ENCODE peak calls at places on chromosomes 11 and 22, in six cellular contexts. One of them, this sample, is unnamed.

GRCh38 chr11:119795231-119795630 is 66.2 kb upstream of the NECTIN1 start:
- DNase-seq in activated CD8-positive, alpha-beta T cell treated with anti-CD3 and anti-CD28 coated beads for 36 hours: no peak
- DNase-seq in fibroblast of pulmonary artery: peak; percentile 29
- DNase-seq in A673: peak; percentile 43
- DNase-seq in NCI-H345: no peak
- DNase-seq in A549: peak; percentile 10
- DNase-seq in this sample: peak; percentile 98

GRCh38 chr11:89293966-89294679 is 116.4 kb downstream of the TYR start:
- DNase-seq in activated CD8-positive, alpha-beta T cell treated with anti-CD3 and anti-CD28 coated beads for 36 hours: no peak
- DNase-seq in fibroblast of pulmonary artery: peak; percentile 27
- DNase-seq in A673: no peak
- DNase-seq in NCI-H345: no peak
- DNase-seq in A549: no peak
- DNase-seq in this sample: peak; percentile 35

GRCh38 chr11:130588471-130588870 is 140.0 kb downstream of the ADAMTS15 start:
- DNase-seq in activated CD8-positive, alpha-beta T cell treated with anti-CD3 and anti-CD28 coated beads for 36 hours: no peak
- DNase-seq in fibroblast of pulmonary artery: no peak
- DNase-seq in A673: no peak
- DNase-seq in NCI-H345: no peak
- DNase-seq in A549: no peak
- DNase-seq in this sample: peak; percentile 56

GRCh38 chr22:26768986-26769385 is 111.6 kb downstream of the MIAT start:
- DNase-seq in activated CD8-positive, alpha-beta T cell treated with anti-CD3 and anti-CD28 coated beads for 36 hours: no peak
- DNase-seq in fibroblast of pulmonary artery: peak; percentile 50
- DNase-seq in A673: peak; percentile 43
- DNase-seq in NCI-H345: no peak
- DNase-seq in A549: no peak
- DNase-seq in this sample: no peak

GRCh38 chr11:107769189-107769588 is 57.3 kb upstream of the SLN start:
- DNase-seq in activated CD8-positive, alpha-beta T cell treated with anti-CD3 and anti-CD28 coated beads for 36 hours: no peak
- DNase-seq in fibroblast of pulmonary artery: peak; percentile 45
- DNase-seq in A673: peak; percentile 28
- DNase-seq in NCI-H345: no peak
- DNase-seq in A549: no peak
- DNase-seq in this sample: peak; percentile 20

GRCh38 chr11:13338437-13339069 is 61.0 kb downstream of the BMAL1 start:
- DNase-seq in activated CD8-positive, alpha-beta T cell treated with anti-CD3 and anti-CD28 coated beads for 36 hours: peak; percentile 78
- DNase-seq in fibroblast of pulmonary artery: peak; percentile 55
- DNase-seq in A673: peak; percentile 36
- DNase-seq in NCI-H345: no peak
- DNase-seq in A549: peak; percentile 81
- DNase-seq in this sample: peak; percentile 65

GRCh38 chr11:21040615-21041014 is 371.2 kb downstream of the NELL1 start:
- DNase-seq in activated CD8-positive, alpha-beta T cell treated with anti-CD3 and anti-CD28 coated beads for 36 hours: no peak
- DNase-seq in fibroblast of pulmonary artery: no peak
- DNase-seq in A673: no peak
- DNase-seq in NCI-H345: no peak
- DNase-seq in A549: no peak
- DNase-seq in this sample: no peak

GRCh38 chr22:24128631-24129601 is 52.4 kb upstream of the SUSD2 start:
- DNase-seq in activated CD8-positive, alpha-beta T cell treated with anti-CD3 and anti-CD28 coated beads for 36 hours: no peak
- DNase-seq in fibroblast of pulmonary artery: no peak
- DNase-seq in A673: no peak
- DNase-seq in NCI-H345: peak; percentile 75
- DNase-seq in A549: no peak
- DNase-seq in this sample: no peak

GRCh38 chr11:134361661-134362060 is 29.9 kb downstream of the GLB1L2 start:
- DNase-seq in activated CD8-positive, alpha-beta T cell treated with anti-CD3 and anti-CD28 coated beads for 36 hours: no peak
- DNase-seq in fibroblast of pulmonary artery: no peak
- DNase-seq in A673: no peak
- DNase-seq in NCI-H345: no peak
- DNase-seq in A549: no peak
- DNase-seq in this sample: no peak

GRCh38 chr11:111634981-111635705 is 32.9 kb downstream of the SIK2 start:
- DNase-seq in activated CD8-positive, alpha-beta T cell treated with anti-CD3 and anti-CD28 coated beads for 36 hours: no peak
- DNase-seq in fibroblast of pulmonary artery: peak; percentile 38
- DNase-seq in A673: no peak
- DNase-seq in NCI-H345: no peak
- DNase-seq in A549: no peak
- DNase-seq in this sample: peak; percentile 80

GRCh38 chr11:10973416-10973815 is 115.6 kb upstream of the ZBED5 start:
- DNase-seq in activated CD8-positive, alpha-beta T cell treated with anti-CD3 and anti-CD28 coated beads for 36 hours: no peak
- DNase-seq in fibroblast of pulmonary artery: no peak
- DNase-seq in A673: peak; percentile 5
- DNase-seq in NCI-H345: peak; percentile 46
- DNase-seq in A549: no peak
- DNase-seq in this sample: no peak

GRCh38 chr11:1220941-1221721 is 1.7 kb upstream of the MUC5B start:
- DNase-seq in activated CD8-positive, alpha-beta T cell treated with anti-CD3 and anti-CD28 coated beads for 36 hours: no peak
- DNase-seq in fibroblast of pulmonary artery: no peak
- DNase-seq in A673: no peak
- DNase-seq in NCI-H345: no peak
- DNase-seq in A549: no peak
- DNase-seq in this sample: no peak

GRCh38 chr22:42284643-42285181 is 14.3 kb upstream of the TCF20 start:
- DNase-seq in activated CD8-positive, alpha-beta T cell treated with anti-CD3 and anti-CD28 coated beads for 36 hours: no peak
- DNase-seq in fibroblast of pulmonary artery: no peak
- DNase-seq in A673: no peak
- DNase-seq in NCI-H345: no peak
- DNase-seq in A549: no peak
- DNase-seq in this sample: no peak

GRCh38 chr22:35972559-35972958 is 56.1 kb downstream of the RBFOX2 start:
- DNase-seq in activated CD8-positive, alpha-beta T cell treated with anti-CD3 and anti-CD28 coated beads for 36 hours: no peak
- DNase-seq in fibroblast of pulmonary artery: no peak
- DNase-seq in A673: no peak
- DNase-seq in NCI-H345: no peak
- DNase-seq in A549: no peak
- DNase-seq in this sample: peak; percentile 24

GRCh38 chr22:37843746-37844089 is 416 bp downstream of the ANKRD54 start:
- DNase-seq in activated CD8-positive, alpha-beta T cell treated with anti-CD3 and anti-CD28 coated beads for 36 hours: peak; percentile 62
- DNase-seq in fibroblast of pulmonary artery: no peak
- DNase-seq in A673: no peak
- DNase-seq in NCI-H345: peak; percentile 51
- DNase-seq in A549: no peak
- DNase-seq in this sample: no peak

GRCh38 chr11:6353367-6353987 is 33.2 kb upstream of the CAVIN3 start:
- DNase-seq in activated CD8-positive, alpha-beta T cell treated with anti-CD3 and anti-CD28 coated beads for 36 hours: peak; percentile 68
- DNase-seq in fibroblast of pulmonary artery: peak; percentile 53
- DNase-seq in A673: peak; percentile 45
- DNase-seq in NCI-H345: peak; percentile 82
- DNase-seq in A549: peak; percentile 46
- DNase-seq in this sample: peak; percentile 53

GRCh38 chr11:114909866-114910265 is 231.5 kb downstream of the NXPE2 start:
- DNase-seq in activated CD8-positive, alpha-beta T cell treated with anti-CD3 and anti-CD28 coated beads for 36 hours: no peak
- DNase-seq in fibroblast of pulmonary artery: no peak
- DNase-seq in A673: no peak
- DNase-seq in NCI-H345: no peak
- DNase-seq in A549: no peak
- DNase-seq in this sample: no peak

GRCh38 chr11:429931-430456 is 11.8 kb downstream of the ANO9 start:
- DNase-seq in activated CD8-positive, alpha-beta T cell treated with anti-CD3 and anti-CD28 coated beads for 36 hours: no peak
- DNase-seq in fibroblast of pulmonary artery: no peak
- DNase-seq in A673: no peak
- DNase-seq in NCI-H345: no peak
- DNase-seq in A549: no peak
- DNase-seq in this sample: no peak

GRCh38 chr11:2675540-2675939 is 24.3 kb downstream of the KCNQ1OT1 start:
- DNase-seq in activated CD8-positive, alpha-beta T cell treated with anti-CD3 and anti-CD28 coated beads for 36 hours: no peak
- DNase-seq in fibroblast of pulmonary artery: no peak
- DNase-seq in A673: no peak
- DNase-seq in NCI-H345: no peak
- DNase-seq in A549: no peak
- DNase-seq in this sample: no peak

GRCh38 chr11:108224908-108225786 is 2.3 kb downstream of the ATM start:
- DNase-seq in activated CD8-positive, alpha-beta T cell treated with anti-CD3 and anti-CD28 coated beads for 36 hours: peak; percentile 62
- DNase-seq in fibroblast of pulmonary artery: no peak
- DNase-seq in A673: no peak
- DNase-seq in NCI-H345: no peak
- DNase-seq in A549: no peak
- DNase-seq in this sample: no peak

This sample was measured in fibroblast of lung.